ENCODE peak calls at places on chromosomes 13 and 19, in eight cellular contexts. One of them, this sample, is unnamed.

GRCh38 chr13:105655046-105655445 is 880.4 kb downstream of the EFNB2 start:
- DNase-seq in PC-3: peak
- DNase-seq in RWPE1: peak
- DNase-seq in osteocyte: no peak
- DNase-seq in testis: no peak
- DNase-seq in endothelial cell: no peak
- DNase-seq in AG10803: peak
- DNase-seq in thoracic aorta: no peak
- DNase-seq in this sample: no peak

GRCh38 chr19:16015805-16016173 is 60.5 kb upstream of the TPM4 start:
- DNase-seq in PC-3: no peak
- DNase-seq in thoracic aorta: no peak
- DNase-seq in endothelial cell: no peak
- DNase-seq in RWPE1: no peak
- DNase-seq in AG10803: no peak
- DNase-seq in osteocyte: no peak
- DNase-seq in testis: no peak
- DNase-seq in this sample: no peak

GRCh38 chr19:42168206-42168605 is 36.0 kb upstream of the POU2F2 start:
- DNase-seq in RWPE1: no peak
- DNase-seq in osteocyte: no peak
- DNase-seq in thoracic aorta: no peak
- DNase-seq in endothelial cell: no peak
- DNase-seq in testis: no peak
- DNase-seq in PC-3: no peak
- DNase-seq in AG10803: no peak
- DNase-seq in this sample: no peak

GRCh38 chr13:67048084-67048792 is 181.9 kb downstream of the PCDH9 start:
- DNase-seq in AG10803: peak
- DNase-seq in RWPE1: no peak
- DNase-seq in osteocyte: no peak
- DNase-seq in PC-3: no peak
- DNase-seq in thoracic aorta: no peak
- DNase-seq in endothelial cell: peak
- DNase-seq in testis: no peak
- DNase-seq in this sample: peak

GRCh38 chr13:85819513-85819912 is 20.3 kb upstream of the SLITRK6 start:
- DNase-seq in PC-3: no peak
- DNase-seq in RWPE1: no peak
- DNase-seq in thoracic aorta: no peak
- DNase-seq in testis: no peak
- DNase-seq in osteocyte: no peak
- DNase-seq in endothelial cell: no peak
- DNase-seq in AG10803: no peak
- DNase-seq in this sample: no peak

GRCh38 chr13:48126944-48127814 is 32.3 kb upstream of the MED4 start:
- DNase-seq in RWPE1: peak
- DNase-seq in thoracic aorta: peak
- DNase-seq in testis: peak
- DNase-seq in endothelial cell: peak
- DNase-seq in AG10803: peak
- DNase-seq in PC-3: peak
- DNase-seq in osteocyte: no peak
- DNase-seq in this sample: peak

GRCh38 chr13:36244990-36245389 is 30.6 kb upstream of the SOHLH2 start:
- DNase-seq in PC-3: peak
- DNase-seq in AG10803: no peak
- DNase-seq in testis: no peak
- DNase-seq in RWPE1: no peak
- DNase-seq in osteocyte: no peak
- DNase-seq in thoracic aorta: no peak
- DNase-seq in endothelial cell: no peak
- DNase-seq in this sample: no peak

GRCh38 chr19:50478901-50479715 is 2.5 kb upstream of the GARIN5A start:
- DNase-seq in RWPE1: peak
- DNase-seq in endothelial cell: no peak
- DNase-seq in AG10803: peak
- DNase-seq in thoracic aorta: no peak
- DNase-seq in testis: no peak
- DNase-seq in osteocyte: no peak
- DNase-seq in PC-3: peak
- DNase-seq in this sample: no peak

GRCh38 chr19:54029930-54030490 is 33.7 kb downstream of the VSTM1 start:
- DNase-seq in RWPE1: peak
- DNase-seq in AG10803: peak
- DNase-seq in thoracic aorta: no peak
- DNase-seq in testis: peak
- DNase-seq in PC-3: peak
- DNase-seq in osteocyte: no peak
- DNase-seq in endothelial cell: peak
- DNase-seq in this sample: peak

GRCh38 chr13:45369116-45369515 is 28.1 kb upstream of the TPT1 start:
- DNase-seq in endothelial cell: no peak
- DNase-seq in RWPE1: no peak
- DNase-seq in thoracic aorta: no peak
- DNase-seq in testis: no peak
- DNase-seq in osteocyte: no peak
- DNase-seq in PC-3: no peak
- DNase-seq in AG10803: no peak
- DNase-seq in this sample: no peak

GRCh38 chr13:51848674-51849073 is 3.7 kb upstream of the TMEM272 start:
- DNase-seq in RWPE1: no peak
- DNase-seq in AG10803: peak
- DNase-seq in PC-3: peak
- DNase-seq in osteocyte: no peak
- DNase-seq in endothelial cell: no peak
- DNase-seq in thoracic aorta: no peak
- DNase-seq in testis: no peak
- DNase-seq in this sample: no peak

GRCh38 chr13:108214511-108215383 is 589 bp downstream of the LIG4 start:
- DNase-seq in endothelial cell: peak
- DNase-seq in PC-3: peak
- DNase-seq in osteocyte: no peak
- DNase-seq in RWPE1: peak
- DNase-seq in thoracic aorta: no peak
- DNase-seq in AG10803: no peak
- DNase-seq in testis: peak
- DNase-seq in this sample: no peak

GRCh38 chr13:114001331-114002008 is 27.6 kb upstream of the C13orf46 start:
- DNase-seq in RWPE1: no peak
- DNase-seq in osteocyte: no peak
- DNase-seq in AG10803: no peak
- DNase-seq in thoracic aorta: no peak
- DNase-seq in testis: no peak
- DNase-seq in endothelial cell: no peak
- DNase-seq in PC-3: no peak
- DNase-seq in this sample: no peak

GRCh38 chr13:113998781-113999617 is 25.1 kb upstream of the C13orf46 start:
- DNase-seq in AG10803: no peak
- DNase-seq in testis: no peak
- DNase-seq in osteocyte: no peak
- DNase-seq in thoracic aorta: no peak
- DNase-seq in PC-3: no peak
- DNase-seq in endothelial cell: no peak
- DNase-seq in RWPE1: no peak
- DNase-seq in this sample: no peak

GRCh38 chr13:113997845-113998751 is 24.2 kb upstream of the C13orf46 start:
- DNase-seq in PC-3: peak
- DNase-seq in AG10803: peak
- DNase-seq in endothelial cell: no peak
- DNase-seq in thoracic aorta: peak
- DNase-seq in osteocyte: no peak
- DNase-seq in testis: peak
- DNase-seq in RWPE1: no peak
- DNase-seq in this sample: no peak

GRCh38 chr13:114000151-114001040 is 26.5 kb upstream of the C13orf46 start:
- DNase-seq in thoracic aorta: no peak
- DNase-seq in AG10803: no peak
- DNase-seq in osteocyte: no peak
- DNase-seq in PC-3: no peak
- DNase-seq in testis: no peak
- DNase-seq in RWPE1: no peak
- DNase-seq in endothelial cell: no peak
- DNase-seq in this sample: no peak

DNA sequence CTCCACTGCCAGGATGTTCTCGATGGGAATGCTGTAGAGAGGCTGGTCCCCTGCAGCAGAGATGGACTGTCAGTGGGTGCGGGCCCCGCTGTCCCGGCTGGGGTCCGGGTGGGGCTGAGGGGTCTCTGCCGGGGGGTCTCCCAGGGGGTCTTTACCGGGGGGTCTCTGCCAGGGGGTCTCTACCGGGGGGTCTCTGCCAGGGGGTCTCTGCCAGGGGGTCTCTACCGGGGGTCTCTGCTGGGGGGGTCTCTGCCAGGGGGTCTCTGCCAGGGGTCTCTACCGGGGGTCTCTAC is 25.7 kb upstream of the C13orf46 start:
- DNase-seq in endothelial cell: no peak
- DNase-seq in AG10803: no peak
- DNase-seq in RWPE1: no peak
- DNase-seq in PC-3: no peak
- DNase-seq in thoracic aorta: no peak
- DNase-seq in osteocyte: no peak
- DNase-seq in testis: no peak
- DNase-seq in this sample: no peak
- TF ChIP-seq CTCF in endothelial cell: no peak
- TF ChIP-seq CTCF in AG10803: no peak
- TF ChIP-seq CTCF in RWPE1: no peak
- TF ChIP-seq CTCF in PC-3: no peak
- TF ChIP-seq CTCF in thoracic aorta: no peak
- TF ChIP-seq CTCF in osteocyte: no peak
- TF ChIP-seq CTCF in testis: no peak
- TF ChIP-seq CTCF in this sample: no peak

DNA sequence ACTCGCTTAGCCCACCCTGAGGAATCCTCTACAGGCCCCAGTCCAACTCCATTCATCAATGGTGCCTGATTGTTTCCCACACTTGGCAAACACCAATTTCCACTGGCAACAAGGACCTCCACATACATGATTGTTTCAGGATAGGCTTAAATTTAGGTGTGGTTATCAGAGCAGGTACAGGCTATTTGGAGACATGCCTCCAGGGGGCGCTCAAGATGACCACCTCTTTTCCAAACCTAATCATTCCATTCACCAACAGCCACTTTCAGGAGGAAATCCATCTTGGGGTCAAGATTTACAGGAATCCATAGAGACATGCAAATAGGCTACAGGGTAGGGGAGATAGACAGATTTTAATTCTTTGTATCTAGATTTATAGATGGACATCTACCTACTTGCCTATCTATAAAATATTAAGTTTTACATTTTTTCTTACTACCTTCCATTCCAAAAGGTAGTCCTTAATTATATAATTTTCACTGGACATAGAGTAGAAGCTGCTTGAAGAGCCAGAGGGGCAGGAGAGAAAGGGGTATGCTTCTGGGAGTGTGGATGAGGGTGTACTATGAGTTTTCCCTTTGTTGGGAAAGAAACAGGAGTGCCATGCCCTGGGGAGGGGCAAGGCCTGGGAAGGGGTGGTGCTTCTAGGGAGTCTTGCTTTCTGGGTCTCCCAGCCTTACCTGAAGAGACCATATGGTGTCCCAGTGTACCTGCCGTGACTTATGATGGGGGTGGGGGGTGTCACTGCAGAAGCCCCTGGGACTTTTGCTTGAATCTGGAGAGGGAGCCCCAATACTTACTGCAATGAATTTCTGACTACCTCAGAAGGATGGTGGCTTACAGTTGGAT is 14.1 kb upstream of the PCDH8 start:
- DNase-seq in endothelial cell: peak
- DNase-seq in PC-3: peak
- DNase-seq in AG10803: no peak
- DNase-seq in RWPE1: peak
- DNase-seq in osteocyte: no peak
- DNase-seq in thoracic aorta: no peak
- DNase-seq in testis: peak
- DNase-seq in this sample: peak
- TF ChIP-seq CTCF in endothelial cell: peak
- TF ChIP-seq CTCF in PC-3: peak
- TF ChIP-seq CTCF in AG10803: peak
- TF ChIP-seq CTCF in RWPE1: peak
- TF ChIP-seq CTCF in osteocyte: peak
- TF ChIP-seq CTCF in thoracic aorta: peak
- TF ChIP-seq CTCF in testis: peak
- TF ChIP-seq CTCF in this sample: peak

DNA sequence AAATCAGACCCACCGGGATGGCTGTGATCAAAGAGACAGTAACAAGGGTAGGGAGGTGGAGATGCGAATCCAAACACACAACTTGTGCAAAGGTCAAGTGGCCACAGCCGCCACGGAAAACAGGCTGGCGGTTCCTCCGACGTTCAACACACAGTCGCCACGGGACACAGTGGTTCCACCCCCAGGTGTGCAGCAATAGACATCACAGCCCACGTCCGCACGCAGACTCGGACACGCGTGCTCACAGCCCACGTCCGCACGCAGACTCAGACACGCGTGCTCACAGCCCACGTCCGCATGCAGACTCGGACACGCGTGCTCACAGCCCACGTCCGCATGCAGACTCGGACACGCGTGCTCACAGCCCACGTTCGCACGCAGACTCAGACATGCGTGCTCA is 70.1 kb downstream of the RASA3 start:
- DNase-seq in osteocyte: no peak
- DNase-seq in thoracic aorta: no peak
- DNase-seq in testis: no peak
- DNase-seq in endothelial cell: no peak
- DNase-seq in RWPE1: no peak
- DNase-seq in AG10803: no peak
- DNase-seq in PC-3: no peak
- DNase-seq in this sample: no peak
- TF ChIP-seq CTCF in osteocyte: no peak
- TF ChIP-seq CTCF in thoracic aorta: no peak
- TF ChIP-seq CTCF in testis: no peak
- TF ChIP-seq CTCF in endothelial cell: no peak
- TF ChIP-seq CTCF in RWPE1: no peak
- TF ChIP-seq CTCF in AG10803: no peak
- TF ChIP-seq CTCF in PC-3: no peak
- TF ChIP-seq CTCF in this sample: no peak

GRCh38 chr13:26883613-26884257 is 123.1 kb upstream of the GPR12 start:
- DNase-seq in RWPE1: no peak
- DNase-seq in PC-3: no peak
- DNase-seq in osteocyte: no peak
- DNase-seq in AG10803: no peak
- DNase-seq in testis: no peak
- DNase-seq in endothelial cell: no peak
- DNase-seq in thoracic aorta: no peak
- DNase-seq in this sample: no peak

GRCh38 chr13:26878465-26878864 is 117.9 kb upstream of the GPR12 start:
- DNase-seq in testis: no peak
- DNase-seq in osteocyte: no peak
- DNase-seq in AG10803: no peak
- DNase-seq in RWPE1: no peak
- DNase-seq in endothelial cell: no peak
- DNase-seq in PC-3: no peak
- DNase-seq in thoracic aorta: no peak
- DNase-seq in this sample: no peak

GRCh38 chr13:26881154-26881553 is 120.6 kb upstream of the GPR12 start:
- DNase-seq in endothelial cell: no peak
- DNase-seq in AG10803: peak
- DNase-seq in osteocyte: no peak
- DNase-seq in PC-3: peak
- DNase-seq in testis: no peak
- DNase-seq in thoracic aorta: no peak
- DNase-seq in RWPE1: peak
- DNase-seq in this sample: no peak

GRCh38 chr13:26880741-26881140 is 120.2 kb upstream of the GPR12 start:
- DNase-seq in testis: no peak
- DNase-seq in AG10803: peak
- DNase-seq in RWPE1: no peak
- DNase-seq in thoracic aorta: no peak
- DNase-seq in endothelial cell: no peak
- DNase-seq in PC-3: no peak
- DNase-seq in osteocyte: no peak
- DNase-seq in this sample: no peak

GRCh38 chr13:26882731-26883130 is 122.1 kb upstream of the GPR12 start:
- DNase-seq in testis: no peak
- DNase-seq in AG10803: no peak
- DNase-seq in endothelial cell: no peak
- DNase-seq in thoracic aorta: no peak
- DNase-seq in RWPE1: no peak
- DNase-seq in osteocyte: no peak
- DNase-seq in PC-3: no peak
- DNase-seq in this sample: no peak
- TF ChIP-seq CTCF in testis: no peak
- TF ChIP-seq CTCF in AG10803: no peak
- TF ChIP-seq CTCF in endothelial cell: no peak
- TF ChIP-seq CTCF in thoracic aorta: no peak
- TF ChIP-seq CTCF in RWPE1: no peak
- TF ChIP-seq CTCF in osteocyte: no peak
- TF ChIP-seq CTCF in PC-3: no peak
- TF ChIP-seq CTCF in this sample: no peak

This sample was measured in GM10248.